ENCODE peak calls at places on chromosomes 5 and 9, in six cellular contexts. One of them, this sample, is unnamed.

GRCh38 chr5:22531986-22532385 is 321.2 kb downstream of the CDH12 start:
- DNase-seq in coronary artery: no peak
- DNase-seq in HCT116: no peak
- DNase-seq in aorta: no peak
- DNase-seq in heart left ventricle: no peak
- DNase-seq in astrocyte of the spinal cord: no peak
- DNase-seq in this sample: no peak

GRCh38 chr5:133247881-133248642 is 196.2 kb downstream of the HSPA4 start:
- DNase-seq in coronary artery: no peak
- DNase-seq in astrocyte of the spinal cord: peak; percentile 36
- DNase-seq in aorta: no peak
- DNase-seq in heart left ventricle: no peak
- DNase-seq in HCT116: peak; percentile 60
- DNase-seq in this sample: no peak

GRCh38 chr5:125225424-125225823 is 479.0 kb upstream of the ZNF608 start:
- DNase-seq in coronary artery: no peak
- DNase-seq in HCT116: no peak
- DNase-seq in heart left ventricle: no peak
- DNase-seq in astrocyte of the spinal cord: no peak
- DNase-seq in aorta: no peak
- DNase-seq in this sample: no peak

GRCh38 chr9:78493166-78493742 is 196.3 kb downstream of the PSAT1 start:
- DNase-seq in aorta: no peak
- DNase-seq in coronary artery: no peak
- DNase-seq in HCT116: no peak
- DNase-seq in astrocyte of the spinal cord: no peak
- DNase-seq in heart left ventricle: no peak
- DNase-seq in this sample: no peak

GRCh38 chr5:176660860-176661641 is 13.8 kb downstream of the TSPAN17 start:
- DNase-seq in HCT116: peak; percentile 49
- DNase-seq in aorta: peak; percentile 91
- DNase-seq in heart left ventricle: peak; percentile 87
- DNase-seq in astrocyte of the spinal cord: peak; percentile 68
- DNase-seq in coronary artery: no peak
- DNase-seq in this sample: peak; percentile 74

GRCh38 chr9:106286249-106286648 is 576.7 kb upstream of the ZNF462 start:
- DNase-seq in astrocyte of the spinal cord: peak; percentile 55
- DNase-seq in aorta: no peak
- DNase-seq in HCT116: no peak
- DNase-seq in coronary artery: no peak
- DNase-seq in heart left ventricle: no peak
- DNase-seq in this sample: no peak

GRCh38 chr5:112931473-112931872 is 9.4 kb upstream of the REEP5 start:
- DNase-seq in coronary artery: no peak
- DNase-seq in HCT116: no peak
- DNase-seq in astrocyte of the spinal cord: no peak
- DNase-seq in aorta: no peak
- DNase-seq in heart left ventricle: no peak
- DNase-seq in this sample: no peak

GRCh38 chr5:111320953-111321352 is 96.8 kb downstream of the CAMK4 start:
- DNase-seq in HCT116: no peak
- DNase-seq in astrocyte of the spinal cord: no peak
- DNase-seq in heart left ventricle: no peak
- DNase-seq in coronary artery: no peak
- DNase-seq in aorta: no peak
- DNase-seq in this sample: no peak

GRCh38 chr9:103942652-103943051 is 151.5 kb upstream of the SMC2 start:
- DNase-seq in heart left ventricle: no peak
- DNase-seq in coronary artery: no peak
- DNase-seq in HCT116: no peak
- DNase-seq in aorta: no peak
- DNase-seq in astrocyte of the spinal cord: no peak
- DNase-seq in this sample: no peak

GRCh38 chr5:126124706-126125345 is 298.4 kb upstream of the GRAMD2B start:
- DNase-seq in astrocyte of the spinal cord: peak; percentile 74
- DNase-seq in heart left ventricle: no peak
- DNase-seq in coronary artery: no peak
- DNase-seq in aorta: no peak
- DNase-seq in HCT116: peak; percentile 7
- DNase-seq in this sample: no peak

GRCh38 chr5:142970440-142970788 is 200.2 kb downstream of the ARHGAP26 start:
- DNase-seq in astrocyte of the spinal cord: no peak
- DNase-seq in heart left ventricle: no peak
- DNase-seq in HCT116: no peak
- DNase-seq in coronary artery: no peak
- DNase-seq in aorta: no peak
- DNase-seq in this sample: no peak

GRCh38 chr5:172788771-172789686 is 18.0 kb upstream of the DUSP1 start:
- DNase-seq in heart left ventricle: peak; percentile 71
- DNase-seq in HCT116: no peak
- DNase-seq in aorta: no peak
- DNase-seq in astrocyte of the spinal cord: no peak
- DNase-seq in coronary artery: no peak
- DNase-seq in this sample: no peak

GRCh38 chr9:132732326-132732725 is 62.1 kb downstream of the GTF3C4 start:
- DNase-seq in aorta: peak; percentile 51
- DNase-seq in astrocyte of the spinal cord: no peak
- DNase-seq in HCT116: no peak
- DNase-seq in heart left ventricle: no peak
- DNase-seq in coronary artery: no peak
- DNase-seq in this sample: no peak

GRCh38 chr9:130399768-130400167 is 45.0 kb upstream of the ASS1 start:
- DNase-seq in heart left ventricle: no peak
- DNase-seq in astrocyte of the spinal cord: no peak
- DNase-seq in HCT116: no peak
- DNase-seq in aorta: no peak
- DNase-seq in coronary artery: no peak
- DNase-seq in this sample: no peak

GRCh38 chr5:19018822-19019221 is 969.2 kb downstream of the CDH18 start:
- DNase-seq in HCT116: no peak
- DNase-seq in heart left ventricle: no peak
- DNase-seq in coronary artery: no peak
- DNase-seq in astrocyte of the spinal cord: peak; percentile 9
- DNase-seq in aorta: no peak
- DNase-seq in this sample: peak; percentile 12

GRCh38 chr5:61177070-61177469 is 14.8 kb upstream of the SMIM15 start:
- DNase-seq in coronary artery: no peak
- DNase-seq in astrocyte of the spinal cord: no peak
- DNase-seq in heart left ventricle: no peak
- DNase-seq in aorta: no peak
- DNase-seq in HCT116: no peak
- DNase-seq in this sample: no peak

GRCh38 chr9:89311346-89312153 is 555 bp downstream of the CKS2 start:
- DNase-seq in heart left ventricle: no peak
- DNase-seq in aorta: peak; percentile 82
- DNase-seq in astrocyte of the spinal cord: peak; percentile 31
- DNase-seq in HCT116: no peak
- DNase-seq in coronary artery: peak; percentile 76
- DNase-seq in this sample: no peak

GRCh38 chr5:123628860-123629544 is 117.0 kb downstream of the CSNK1G3 start:
- DNase-seq in coronary artery: no peak
- DNase-seq in heart left ventricle: peak; percentile 34
- DNase-seq in HCT116: no peak
- DNase-seq in astrocyte of the spinal cord: no peak
- DNase-seq in aorta: no peak
- DNase-seq in this sample: no peak

GRCh38 chr5:150593593-150593992 is 46.9 kb upstream of the SYNPO start:
- DNase-seq in coronary artery: no peak
- DNase-seq in HCT116: no peak
- DNase-seq in aorta: peak; percentile 59
- DNase-seq in astrocyte of the spinal cord: no peak
- DNase-seq in heart left ventricle: no peak
- DNase-seq in this sample: no peak

GRCh38 chr9:91516061-91516460 is 92.4 kb upstream of the NFIL3 start:
- DNase-seq in HCT116: no peak
- DNase-seq in astrocyte of the spinal cord: no peak
- DNase-seq in aorta: no peak
- DNase-seq in coronary artery: no peak
- DNase-seq in heart left ventricle: no peak
- DNase-seq in this sample: peak; percentile 52

GRCh38 chr5:73121109-73121443 is 701 bp downstream of the TMEM171 start:
- DNase-seq in coronary artery: no peak
- DNase-seq in heart left ventricle: no peak
- DNase-seq in astrocyte of the spinal cord: no peak
- DNase-seq in HCT116: no peak
- DNase-seq in aorta: no peak
- DNase-seq in this sample: no peak
- H3K4me3 ChIP-seq in coronary artery: peak overlapping the region; percentile 73
- H3K4me3 ChIP-seq in heart left ventricle: peak overlapping the region; percentile 51
- H3K4me3 ChIP-seq in astrocyte of the spinal cord: peak overlapping the region; percentile 69
- H3K4me3 ChIP-seq in HCT116: peak overlapping the region; percentile 82
- H3K4me3 ChIP-seq in aorta: no peak overlapping the region
- H3K4me3 ChIP-seq in this sample: no peak overlapping the region

DNA sequence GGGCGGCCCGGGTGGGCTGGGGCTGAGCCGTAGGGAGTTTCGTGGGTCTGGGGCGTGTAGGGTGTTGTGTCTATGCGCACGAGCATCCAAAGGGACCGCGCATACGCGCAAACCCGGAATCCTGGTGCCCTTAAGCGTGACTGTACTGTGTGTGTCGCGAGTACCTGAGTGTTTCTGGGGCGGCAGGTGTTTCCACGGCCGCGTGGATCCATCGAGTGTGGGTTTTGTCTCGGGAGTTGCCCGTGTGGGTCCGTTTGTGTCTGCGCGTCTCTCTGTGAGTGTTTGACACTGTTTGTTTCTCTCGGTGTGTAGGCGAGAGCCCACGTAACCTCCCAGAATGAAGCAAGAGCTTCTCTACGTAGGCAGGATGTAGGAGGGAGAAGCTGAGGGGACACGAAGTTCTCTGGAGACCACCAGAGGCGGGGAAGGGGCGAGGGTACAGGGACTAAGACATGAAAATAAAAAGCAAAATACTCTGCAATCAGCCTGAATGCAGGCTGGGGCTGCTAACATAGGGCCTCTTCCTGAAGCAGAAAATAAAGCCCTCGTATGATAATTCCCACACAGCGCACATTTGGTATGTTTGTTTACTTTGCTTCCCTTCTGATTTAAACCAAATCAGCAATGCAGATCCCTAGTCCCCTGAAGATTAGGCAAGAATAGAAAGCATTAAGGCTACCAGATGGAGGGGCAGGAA is 583 bp upstream of the BRINP1 start:
- DNase-seq in astrocyte of the spinal cord: no peak
- DNase-seq in coronary artery: no peak
- DNase-seq in aorta: no peak
- DNase-seq in heart left ventricle: no peak
- DNase-seq in HCT116: no peak
- DNase-seq in this sample: no peak
- H3K4me3 ChIP-seq in astrocyte of the spinal cord: peak overlapping the region; percentile 25
- H3K4me3 ChIP-seq in coronary artery: peak overlapping the region; percentile 67
- H3K4me3 ChIP-seq in aorta: no peak overlapping the region
- H3K4me3 ChIP-seq in heart left ventricle: peak overlapping the region; percentile 60
- H3K4me3 ChIP-seq in HCT116: no peak overlapping the region
- H3K4me3 ChIP-seq in this sample: no peak overlapping the region

GRCh38 chr5:103397996-103398581 is 139.5 kb downstream of the MACIR start:
- DNase-seq in heart left ventricle: no peak
- DNase-seq in coronary artery: no peak
- DNase-seq in aorta: no peak
- DNase-seq in HCT116: no peak
- DNase-seq in astrocyte of the spinal cord: no peak
- DNase-seq in this sample: no peak
- H3K4me3 ChIP-seq in heart left ventricle: no peak overlapping the region
- H3K4me3 ChIP-seq in coronary artery: no peak overlapping the region
- H3K4me3 ChIP-seq in aorta: no peak overlapping the region
- H3K4me3 ChIP-seq in HCT116: no peak overlapping the region
- H3K4me3 ChIP-seq in astrocyte of the spinal cord: no peak overlapping the region
- H3K4me3 ChIP-seq in this sample: no peak overlapping the region

GRCh38 chr9:79977510-79978197 is 405.9 kb downstream of the TLE4 start:
- DNase-seq in astrocyte of the spinal cord: no peak
- DNase-seq in coronary artery: no peak
- DNase-seq in aorta: no peak
- DNase-seq in HCT116: no peak
- DNase-seq in heart left ventricle: no peak
- DNase-seq in this sample: no peak
- H3K4me3 ChIP-seq in astrocyte of the spinal cord: no peak overlapping the region
- H3K4me3 ChIP-seq in coronary artery: no peak overlapping the region
- H3K4me3 ChIP-seq in aorta: no peak overlapping the region
- H3K4me3 ChIP-seq in HCT116: no peak overlapping the region
- H3K4me3 ChIP-seq in heart left ventricle: no peak overlapping the region
- H3K4me3 ChIP-seq in this sample: no peak overlapping the region

GRCh38 chr9:127676636-127677035 is 30.2 kb upstream of the CFAP157 start:
- DNase-seq in aorta: no peak
- DNase-seq in HCT116: no peak
- DNase-seq in heart left ventricle: no peak
- DNase-seq in astrocyte of the spinal cord: no peak
- DNase-seq in coronary artery: no peak
- DNase-seq in this sample: no peak
- H3K4me3 ChIP-seq in aorta: no peak overlapping the region
- H3K4me3 ChIP-seq in HCT116: no peak overlapping the region
- H3K4me3 ChIP-seq in heart left ventricle: no peak overlapping the region
- H3K4me3 ChIP-seq in astrocyte of the spinal cord: no peak overlapping the region
- H3K4me3 ChIP-seq in coronary artery: no peak overlapping the region
- H3K4me3 ChIP-seq in this sample: no peak overlapping the region

DNA sequence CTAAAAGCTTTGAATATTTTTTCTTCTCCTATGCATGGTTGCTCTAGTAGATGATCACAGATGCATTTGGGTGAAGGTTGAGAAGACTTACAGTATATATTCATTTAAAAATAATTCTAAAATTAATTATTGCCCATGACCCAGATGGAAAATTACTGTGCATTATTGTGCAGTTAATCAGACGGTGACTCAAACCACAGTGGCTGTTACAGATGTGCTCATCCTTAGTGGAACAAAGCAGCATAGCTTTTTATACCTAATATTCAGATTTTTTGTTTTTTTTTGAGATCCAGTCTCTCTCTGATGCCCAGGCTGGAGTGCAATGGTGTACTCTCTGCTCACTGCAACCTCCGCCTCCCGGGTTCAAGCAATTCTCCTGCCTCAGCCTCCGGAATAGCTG is 10.7 kb downstream of the OR2V1 start:
- DNase-seq in aorta: no peak
- DNase-seq in coronary artery: no peak
- DNase-seq in heart left ventricle: no peak
- DNase-seq in HCT116: no peak
- DNase-seq in astrocyte of the spinal cord: no peak
- DNase-seq in this sample: no peak
- H3K4me3 ChIP-seq in aorta: no peak overlapping the region
- H3K4me3 ChIP-seq in coronary artery: no peak overlapping the region
- H3K4me3 ChIP-seq in heart left ventricle: no peak overlapping the region
- H3K4me3 ChIP-seq in HCT116: no peak overlapping the region
- H3K4me3 ChIP-seq in astrocyte of the spinal cord: no peak overlapping the region
- H3K4me3 ChIP-seq in this sample: no peak overlapping the region

This sample was measured in MM.1S.